ENCODE peak calls at places on chromosome 10, in nine cellular contexts. One of them, this sample, is unnamed.

GRCh38 chr10:77191324-77192049 is 446.1 kb downstream of the KCNMA1 start:
- DNase-seq in colonic mucosa: no peak
- DNase-seq in cardiac muscle cell: no peak
- DNase-seq in heart left ventricle: no peak
- DNase-seq in A549: no peak
- DNase-seq in mammary epithelial cell: no peak
- DNase-seq in CD8-positive, alpha-beta T cell: no peak
- DNase-seq in H9: no peak
- DNase-seq in A673: no peak
- DNase-seq in this sample: no peak

GRCh38 chr10:48634198-48634983 is 29.5 kb upstream of the ARHGAP22 start:
- DNase-seq in colonic mucosa: peak; percentile 33
- DNase-seq in cardiac muscle cell: no peak
- DNase-seq in heart left ventricle: peak; percentile 68
- DNase-seq in A549: no peak
- DNase-seq in mammary epithelial cell: peak; percentile 21
- DNase-seq in CD8-positive, alpha-beta T cell: peak; percentile 32
- DNase-seq in H9: no peak
- DNase-seq in A673: peak; percentile 57
- DNase-seq in this sample: no peak

GRCh38 chr10:43120116-43120947 is 17.9 kb upstream of the CSGALNACT2 start:
- DNase-seq in colonic mucosa: no peak
- DNase-seq in cardiac muscle cell: no peak
- DNase-seq in heart left ventricle: no peak
- DNase-seq in A549: no peak
- DNase-seq in mammary epithelial cell: no peak
- DNase-seq in CD8-positive, alpha-beta T cell: no peak
- DNase-seq in H9: no peak
- DNase-seq in A673: no peak
- DNase-seq in this sample: no peak

GRCh38 chr10:108817125-108817524 is 1106.2 kb downstream of the XPNPEP1 start:
- DNase-seq in colonic mucosa: no peak
- DNase-seq in cardiac muscle cell: no peak
- DNase-seq in heart left ventricle: no peak
- DNase-seq in A549: no peak
- DNase-seq in mammary epithelial cell: no peak
- DNase-seq in CD8-positive, alpha-beta T cell: no peak
- DNase-seq in H9: no peak
- DNase-seq in A673: no peak
- DNase-seq in this sample: no peak

GRCh38 chr10:61903184-61903990 is 1.9 kb downstream of the ARID5B start:
- DNase-seq in colonic mucosa: peak; percentile 74
- DNase-seq in cardiac muscle cell: peak; percentile 51
- DNase-seq in heart left ventricle: peak; percentile 63
- DNase-seq in A549: peak; percentile 25
- DNase-seq in mammary epithelial cell: peak; percentile 63
- DNase-seq in CD8-positive, alpha-beta T cell: peak; percentile 60
- DNase-seq in H9: peak; percentile 61
- DNase-seq in A673: peak; percentile 79
- DNase-seq in this sample: peak; percentile 76

GRCh38 chr10:12961416-12961815 is 40.1 kb downstream of the CCDC3 start:
- DNase-seq in colonic mucosa: no peak
- DNase-seq in cardiac muscle cell: no peak
- DNase-seq in heart left ventricle: no peak
- DNase-seq in A549: no peak
- DNase-seq in mammary epithelial cell: no peak
- DNase-seq in CD8-positive, alpha-beta T cell: no peak
- DNase-seq in H9: no peak
- DNase-seq in A673: no peak
- DNase-seq in this sample: no peak

GRCh38 chr10:52706347-52707070 is 66.1 kb downstream of the MBL2 start:
- DNase-seq in colonic mucosa: no peak
- DNase-seq in cardiac muscle cell: no peak
- DNase-seq in heart left ventricle: no peak
- DNase-seq in A549: no peak
- DNase-seq in mammary epithelial cell: peak; percentile 3
- DNase-seq in CD8-positive, alpha-beta T cell: no peak
- DNase-seq in H9: no peak
- DNase-seq in A673: no peak
- DNase-seq in this sample: no peak

GRCh38 chr10:93512565-93512964 is 16.2 kb downstream of the CEP55 start:
- DNase-seq in colonic mucosa: no peak
- DNase-seq in cardiac muscle cell: no peak
- DNase-seq in heart left ventricle: no peak
- DNase-seq in A549: no peak
- DNase-seq in mammary epithelial cell: no peak
- DNase-seq in CD8-positive, alpha-beta T cell: no peak
- DNase-seq in H9: no peak
- DNase-seq in A673: no peak
- DNase-seq in this sample: no peak

GRCh38 chr10:120729508-120729907 is 121.7 kb upstream of the WDR11 start:
- DNase-seq in colonic mucosa: no peak
- DNase-seq in cardiac muscle cell: no peak
- DNase-seq in heart left ventricle: no peak
- DNase-seq in A549: no peak
- DNase-seq in mammary epithelial cell: no peak
- DNase-seq in CD8-positive, alpha-beta T cell: no peak
- DNase-seq in H9: no peak
- DNase-seq in A673: no peak
- DNase-seq in this sample: no peak

GRCh38 chr10:63396123-63396719 is 69.6 kb downstream of the JMJD1C start:
- DNase-seq in colonic mucosa: no peak
- DNase-seq in cardiac muscle cell: no peak
- DNase-seq in heart left ventricle: no peak
- DNase-seq in A549: no peak
- DNase-seq in mammary epithelial cell: no peak
- DNase-seq in CD8-positive, alpha-beta T cell: no peak
- DNase-seq in H9: no peak
- DNase-seq in A673: peak; percentile 47
- DNase-seq in this sample: no peak

GRCh38 chr10:98446121-98446655 is 547 bp downstream of the HPS1 start:
- DNase-seq in colonic mucosa: peak; percentile 35
- DNase-seq in cardiac muscle cell: peak; percentile 46
- DNase-seq in heart left ventricle: no peak
- DNase-seq in A549: no peak
- DNase-seq in mammary epithelial cell: peak; percentile 27
- DNase-seq in CD8-positive, alpha-beta T cell: peak; percentile 38
- DNase-seq in H9: peak; percentile 45
- DNase-seq in A673: peak; percentile 40
- DNase-seq in this sample: peak; percentile 80

GRCh38 chr10:43228783-43229207 is 38.1 kb downstream of the RASGEF1A start:
- DNase-seq in colonic mucosa: no peak
- DNase-seq in cardiac muscle cell: no peak
- DNase-seq in heart left ventricle: peak; percentile 4
- DNase-seq in A549: no peak
- DNase-seq in mammary epithelial cell: no peak
- DNase-seq in CD8-positive, alpha-beta T cell: no peak
- DNase-seq in H9: no peak
- DNase-seq in A673: no peak
- DNase-seq in this sample: peak; percentile 62

GRCh38 chr10:19204239-19204917 is 155.8 kb downstream of the MALRD1 start:
- DNase-seq in colonic mucosa: no peak
- DNase-seq in cardiac muscle cell: no peak
- DNase-seq in heart left ventricle: no peak
- DNase-seq in A549: no peak
- DNase-seq in mammary epithelial cell: no peak
- DNase-seq in CD8-positive, alpha-beta T cell: no peak
- DNase-seq in H9: no peak
- DNase-seq in A673: no peak
- DNase-seq in this sample: no peak

GRCh38 chr10:108515821-108516220 is 1351.3 kb upstream of the SORCS1 start:
- DNase-seq in colonic mucosa: no peak
- DNase-seq in cardiac muscle cell: no peak
- DNase-seq in heart left ventricle: no peak
- DNase-seq in A549: no peak
- DNase-seq in mammary epithelial cell: no peak
- DNase-seq in CD8-positive, alpha-beta T cell: no peak
- DNase-seq in H9: no peak
- DNase-seq in A673: no peak
- DNase-seq in this sample: no peak

GRCh38 chr10:131980321-131980720 is 1.4 kb downstream of the BNIP3 start:
- DNase-seq in colonic mucosa: no peak
- DNase-seq in cardiac muscle cell: no peak
- DNase-seq in heart left ventricle: no peak
- DNase-seq in A549: no peak
- DNase-seq in mammary epithelial cell: no peak
- DNase-seq in CD8-positive, alpha-beta T cell: no peak
- DNase-seq in H9: no peak
- DNase-seq in A673: no peak
- DNase-seq in this sample: no peak

GRCh38 chr10:131982185-131982756 is 548 bp upstream of the BNIP3 start:
- DNase-seq in colonic mucosa: peak; percentile 32
- DNase-seq in cardiac muscle cell: no peak
- DNase-seq in heart left ventricle: no peak
- DNase-seq in A549: no peak
- DNase-seq in mammary epithelial cell: no peak
- DNase-seq in CD8-positive, alpha-beta T cell: no peak
- DNase-seq in H9: no peak
- DNase-seq in A673: no peak
- DNase-seq in this sample: no peak

GRCh38 chr10:131982796-131983195 is 1.1 kb upstream of the BNIP3 start:
- DNase-seq in colonic mucosa: no peak
- DNase-seq in cardiac muscle cell: no peak
- DNase-seq in heart left ventricle: no peak
- DNase-seq in A549: no peak
- DNase-seq in mammary epithelial cell: no peak
- DNase-seq in CD8-positive, alpha-beta T cell: no peak
- DNase-seq in H9: no peak
- DNase-seq in A673: no peak
- DNase-seq in this sample: no peak

GRCh38 chr10:131980757-131981428 is 830 bp downstream of the BNIP3 start:
- DNase-seq in colonic mucosa: no peak
- DNase-seq in cardiac muscle cell: peak; percentile 46
- DNase-seq in heart left ventricle: no peak
- DNase-seq in A549: no peak
- DNase-seq in mammary epithelial cell: no peak
- DNase-seq in CD8-positive, alpha-beta T cell: no peak
- DNase-seq in H9: peak; percentile 70
- DNase-seq in A673: no peak
- DNase-seq in this sample: peak; percentile 84

DNA sequence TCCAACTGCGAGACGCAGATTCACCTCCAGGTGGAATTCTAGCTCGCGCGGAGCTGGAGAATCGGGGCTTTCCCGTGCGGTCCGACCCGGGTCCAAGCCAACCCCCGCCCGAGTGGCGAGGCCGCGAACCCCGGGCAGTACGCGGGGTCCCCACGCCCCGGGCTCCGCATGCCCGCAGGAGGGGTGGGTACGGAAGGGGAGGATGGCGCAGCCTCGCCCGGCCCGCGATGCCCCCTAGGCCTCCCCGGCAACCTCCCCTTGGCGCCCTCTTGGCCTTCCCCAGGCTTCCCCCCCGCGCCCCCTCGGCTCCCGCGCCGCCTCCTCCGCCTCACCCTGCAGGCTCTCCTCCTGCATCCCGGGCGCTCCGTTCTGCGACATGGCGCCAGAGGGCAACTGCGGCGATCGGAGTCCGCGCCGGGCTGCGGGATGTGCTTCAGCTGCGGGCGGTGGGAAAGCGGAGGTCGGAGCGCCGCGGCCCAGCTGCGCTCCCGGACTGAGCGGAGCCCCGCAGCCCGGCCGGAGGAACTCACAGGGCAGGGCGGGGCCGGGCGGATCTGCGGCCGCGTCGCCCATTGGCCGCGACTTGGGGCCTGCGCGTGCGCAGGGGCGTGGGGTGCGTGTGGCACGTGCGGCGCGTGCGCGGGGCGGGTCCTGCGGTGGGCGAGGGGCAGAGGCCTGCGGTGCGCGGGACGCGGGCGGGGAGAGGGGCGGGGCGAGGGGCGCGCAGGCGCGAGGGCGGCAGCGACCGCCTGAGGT is at the start of gene BNIP3:
- DNase-seq in colonic mucosa: peak; percentile 91
- DNase-seq in cardiac muscle cell: peak; percentile 98
- DNase-seq in heart left ventricle: peak; percentile 96
- DNase-seq in A549: peak; percentile 94
- DNase-seq in mammary epithelial cell: peak; percentile 89
- DNase-seq in CD8-positive, alpha-beta T cell: peak; percentile 93
- DNase-seq in H9: peak; percentile 96
- DNase-seq in A673: peak; percentile 93
- DNase-seq in this sample: peak; percentile 97
- H3K4me1 ChIP-seq in colonic mucosa: peaks cover 5% of the 10 kb centered on the region
- H3K4me1 ChIP-seq in cardiac muscle cell: peaks cover 29% of the 10 kb centered on the region
- H3K4me1 ChIP-seq in heart left ventricle: peaks cover 35% of the 10 kb centered on the region
- H3K4me1 ChIP-seq in A549: peaks cover 28% of the 10 kb centered on the region
- H3K4me1 ChIP-seq in mammary epithelial cell: peaks cover 14% of the 10 kb centered on the region
- H3K4me1 ChIP-seq in CD8-positive, alpha-beta T cell: peaks cover 47% of the 10 kb centered on the region
- H3K4me1 ChIP-seq in H9: peaks cover 13% of the 10 kb centered on the region
- H3K4me1 ChIP-seq in A673: peaks cover 10% of the 10 kb centered on the region
- H3K4me1 ChIP-seq in this sample: no peaks in the 10 kb centered on the region

GRCh38 chr10:35384265-35384868 is 48.1 kb downstream of the CCNY start:
- DNase-seq in colonic mucosa: no peak
- DNase-seq in cardiac muscle cell: no peak
- DNase-seq in heart left ventricle: no peak
- DNase-seq in A549: no peak
- DNase-seq in mammary epithelial cell: peak; percentile 39
- DNase-seq in CD8-positive, alpha-beta T cell: no peak
- DNase-seq in H9: no peak
- DNase-seq in A673: no peak
- DNase-seq in this sample: peak; percentile 75
- H3K4me1 ChIP-seq in colonic mucosa: peaks cover 8% of the 10 kb centered on the region
- H3K4me1 ChIP-seq in cardiac muscle cell: peaks cover 25% of the 10 kb centered on the region
- H3K4me1 ChIP-seq in heart left ventricle: peaks cover 71% of the 10 kb centered on the region
- H3K4me1 ChIP-seq in A549: peaks cover 31% of the 10 kb centered on the region
- H3K4me1 ChIP-seq in mammary epithelial cell: peaks cover 31% of the 10 kb centered on the region
- H3K4me1 ChIP-seq in CD8-positive, alpha-beta T cell: peaks cover 13% of the 10 kb centered on the region
- H3K4me1 ChIP-seq in H9: no peaks in the 10 kb centered on the region
- H3K4me1 ChIP-seq in A673: peaks cover 54% of the 10 kb centered on the region
- H3K4me1 ChIP-seq in this sample: peaks cover 7% of the 10 kb centered on the region

DNA sequence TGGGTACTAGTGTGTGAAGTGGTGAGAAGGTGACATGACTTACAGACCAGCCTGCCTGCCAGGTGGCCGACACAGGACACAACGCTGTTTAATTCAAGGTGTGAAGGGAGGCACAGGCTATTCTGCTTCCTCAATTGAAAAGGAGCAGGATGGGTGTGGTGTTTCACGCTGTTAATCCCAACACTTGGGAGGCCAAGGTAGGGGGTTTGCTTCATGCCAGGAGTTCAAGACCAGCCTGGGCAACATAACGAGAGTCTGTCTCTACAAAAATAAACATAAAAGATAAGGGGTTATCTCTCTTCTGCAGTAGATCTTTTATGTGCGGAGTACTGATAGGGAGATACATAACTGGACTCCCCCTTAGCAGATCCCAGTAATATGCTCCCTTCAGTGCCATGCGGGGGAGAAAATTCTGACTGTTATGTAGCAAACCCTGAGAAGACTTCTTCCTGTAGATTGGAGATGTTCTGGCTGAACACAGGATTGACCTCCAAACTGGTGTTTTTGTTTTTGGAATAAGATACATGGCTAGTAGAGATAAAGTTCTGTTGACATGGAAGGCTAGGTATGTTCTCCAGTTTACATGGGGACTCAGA is 63.2 kb downstream of the CCNY start:
- DNase-seq in colonic mucosa: no peak
- DNase-seq in cardiac muscle cell: no peak
- DNase-seq in heart left ventricle: no peak
- DNase-seq in A549: no peak
- DNase-seq in mammary epithelial cell: no peak
- DNase-seq in CD8-positive, alpha-beta T cell: no peak
- DNase-seq in H9: no peak
- DNase-seq in A673: no peak
- DNase-seq in this sample: no peak
- H3K4me1 ChIP-seq in colonic mucosa: no peaks in the 10 kb centered on the region
- H3K4me1 ChIP-seq in cardiac muscle cell: peaks cover 36% of the 10 kb centered on the region
- H3K4me1 ChIP-seq in heart left ventricle: peaks cover 80% of the 10 kb centered on the region
- H3K4me1 ChIP-seq in A549: peaks cover 18% of the 10 kb centered on the region
- H3K4me1 ChIP-seq in mammary epithelial cell: no peaks in the 10 kb centered on the region
- H3K4me1 ChIP-seq in CD8-positive, alpha-beta T cell: no peaks in the 10 kb centered on the region
- H3K4me1 ChIP-seq in H9: peaks cover 19% of the 10 kb centered on the region
- H3K4me1 ChIP-seq in A673: peaks cover 60% of the 10 kb centered on the region
- H3K4me1 ChIP-seq in this sample: peaks cover 24% of the 10 kb centered on the region

GRCh38 chr10:125132331-125132730 is 28.0 kb downstream of the CTBP2 start:
- DNase-seq in colonic mucosa: no peak
- DNase-seq in cardiac muscle cell: no peak
- DNase-seq in heart left ventricle: no peak
- DNase-seq in A549: no peak
- DNase-seq in mammary epithelial cell: no peak
- DNase-seq in CD8-positive, alpha-beta T cell: no peak
- DNase-seq in H9: no peak
- DNase-seq in A673: peak; percentile 19
- DNase-seq in this sample: no peak
- H3K4me1 ChIP-seq in colonic mucosa: no peaks in the 10 kb centered on the region
- H3K4me1 ChIP-seq in cardiac muscle cell: peaks cover 10% of the 10 kb centered on the region
- H3K4me1 ChIP-seq in heart left ventricle: peaks cover 45% of the 10 kb centered on the region
- H3K4me1 ChIP-seq in A549: peaks cover 40% of the 10 kb centered on the region
- H3K4me1 ChIP-seq in mammary epithelial cell: peaks cover 19% of the 10 kb centered on the region
- H3K4me1 ChIP-seq in CD8-positive, alpha-beta T cell: no peaks in the 10 kb centered on the region
- H3K4me1 ChIP-seq in H9: peaks cover 33% of the 10 kb centered on the region
- H3K4me1 ChIP-seq in A673: peaks cover 10% of the 10 kb centered on the region
- H3K4me1 ChIP-seq in this sample: peaks cover 8% of the 10 kb centered on the region